ENCODE peak calls at places on chromosomes 3 and 15, in ten cellular contexts. Q, O, A, W, J, C, T, Z, S and B are unnamed samples.

GRCh38 chr3:23623841-23624240 is 181.9 kb upstream of the UBE2E1 start:
- DNase-seq in Q (no peak), O (no peak), A (no peak), W (no peak), J (no peak), C (no peak), T (no peak), Z (no peak), S (no peak), B (no peak)

GRCh38 chr15:57424628-57425405 is 48.5 kb downstream of the CGNL1 start:
- DNase-seq in Q (no peak), O (no peak), A (no peak), W (no peak), J (no peak), C (no peak), T (no peak), Z (no peak), S (no peak), B (no peak)

GRCh38 chr15:72222433-72222832 is 8.6 kb downstream of the PKM start:
- DNase-seq in Q (peak; percentile 45), O (no peak), A (no peak), W (peak; percentile 95), J (no peak), C (no peak), T (no peak), Z (no peak), S (peak; percentile 45), B (peak; percentile 68)

GRCh38 chr3:39287216-39287858 is 7.5 kb upstream of the CX3CR1 start:
- DNase-seq in Q (no peak), O (no peak), A (no peak), W (no peak), J (no peak), C (no peak), T (no peak), Z (no peak), S (no peak), B (no peak)

GRCh38 chr15:63439536-63440264 is 58.1 kb upstream of the CA12 start:
- DNase-seq in Q (no peak), O (no peak), A (no peak), W (no peak), J (no peak), C (no peak), T (no peak), Z (no peak), S (no peak), B (no peak)

GRCh38 chr3:11238057-11238456 is 34.1 kb upstream of the ATG7 start:
- DNase-seq in Q (no peak), O (no peak), A (no peak), W (no peak), J (no peak), C (peak; percentile 46), T (no peak), Z (no peak), S (no peak), B (no peak)

GRCh38 chr3:149920119-149920518 is 50.6 kb downstream of the PFN2 start:
- DNase-seq in Q (no peak), O (no peak), A (no peak), W (no peak), J (no peak), C (no peak), T (no peak), Z (no peak), S (no peak), B (no peak)

GRCh38 chr3:139746481-139746880 is 68.7 kb upstream of the NMNAT3 start:
- DNase-seq in Q (no peak), O (no peak), A (no peak), W (no peak), J (no peak), C (no peak), T (no peak), Z (no peak), S (no peak), B (no peak)

GRCh38 chr3:38551026-38551832 is 55.1 kb downstream of the EXOG start:
- DNase-seq in Q (peak; percentile 3), O (no peak), A (no peak), W (no peak), J (peak; percentile 11), C (peak; percentile 20), T (no peak), Z (no peak), S (no peak), B (no peak)

GRCh38 chr3:32428092-32429068 is 36.7 kb downstream of the CMTM7 start:
- DNase-seq in Q (no peak), O (no peak), A (no peak), W (no peak), J (no peak), C (no peak), T (peak; percentile 72), Z (peak; percentile 68), S (no peak), B (peak; percentile 30)

GRCh38 chr15:96421211-96421610 is 90.7 kb downstream of the NR2F2 start:
- DNase-seq in Q (no peak), O (no peak), A (peak; percentile 61), W (no peak), J (peak; percentile 38), C (no peak), T (no peak), Z (no peak), S (no peak), B (no peak)

GRCh38 chr3:160793853-160794252 is 37.8 kb downstream of the PPM1L start:
- DNase-seq in Q (no peak), O (no peak), A (no peak), W (no peak), J (no peak), C (no peak), T (no peak), Z (no peak), S (no peak), B (no peak)

GRCh38 chr15:70783041-70783440 is 19.7 kb upstream of the UACA start:
- DNase-seq in Q (no peak), O (no peak), A (no peak), W (no peak), J (no peak), C (no peak), T (no peak), Z (no peak), S (no peak), B (peak; percentile 54)

GRCh38 chr15:92714457-92715401 is 59.2 kb upstream of the FAM174B start:
- DNase-seq in Q (peak; percentile 74), O (peak; percentile 75), A (peak; percentile 87), W (peak; percentile 71), J (peak; percentile 77), C (peak; percentile 64), T (peak; percentile 56), Z (peak; percentile 73), S (peak; percentile 69), B (peak; percentile 63)

GRCh38 chr3:71401695-71402231 is 181.8 kb downstream of the FOXP1 start:
- DNase-seq in Q (no peak), O (no peak), A (no peak), W (no peak), J (no peak), C (no peak), T (no peak), Z (no peak), S (no peak), B (no peak)
- H3K4me1 ChIP-seq in Q (peaks cover 5% of the 10 kb centered on the region), O (peaks cover 20% of the 10 kb centered on the region), A (no peaks in the 10 kb centered on the region), W (peaks cover 9% of the 10 kb centered on the region), J (peaks cover 7% of the 10 kb centered on the region), C (no peaks in the 10 kb centered on the region), T (no peaks in the 10 kb centered on the region), Z (peaks cover 42% of the 10 kb centered on the region), S (peaks cover 24% of the 10 kb centered on the region), B (no peaks in the 10 kb centered on the region)

DNA sequence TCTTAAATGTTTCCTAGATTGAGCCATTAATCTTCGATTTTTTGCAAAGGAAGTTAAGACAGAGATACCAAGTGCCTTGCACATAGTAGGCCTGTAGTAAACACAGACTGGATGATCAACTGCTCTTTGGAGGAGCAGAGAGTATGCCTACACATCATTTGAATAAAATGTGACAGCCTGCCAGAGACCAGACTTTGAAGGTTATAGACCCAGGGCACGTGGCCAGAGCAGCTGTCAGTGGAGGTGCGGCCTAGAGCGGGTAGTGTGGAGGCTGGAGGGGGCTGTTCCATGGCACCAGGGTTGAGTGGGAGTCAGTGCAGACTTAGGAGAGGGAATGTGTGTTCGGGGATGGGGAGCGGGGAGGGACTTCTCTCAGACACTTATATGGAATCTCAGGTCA is 80.8 kb downstream of the SMAD3 start:
- DNase-seq in Q (peak; percentile 57), O (no peak), A (peak; percentile 89), W (no peak), J (peak; percentile 45), C (no peak), T (no peak), Z (no peak), S (peak; percentile 58), B (peak; percentile 66)
- H3K4me1 ChIP-seq in Q (peaks cover 94% of the 10 kb centered on the region), O (peaks cover 88% of the 10 kb centered on the region), A (peaks cover 60% of the 10 kb centered on the region), W (peaks cover 96% of the 10 kb centered on the region), J (peaks cover 80% of the 10 kb centered on the region), C (peaks cover 95% of the 10 kb centered on the region), T (peaks cover 32% of the 10 kb centered on the region), Z (peaks cover 95% of the 10 kb centered on the region), S (peaks cover 99% of the 10 kb centered on the region), B (peaks cover 12% of the 10 kb centered on the region)

DNA sequence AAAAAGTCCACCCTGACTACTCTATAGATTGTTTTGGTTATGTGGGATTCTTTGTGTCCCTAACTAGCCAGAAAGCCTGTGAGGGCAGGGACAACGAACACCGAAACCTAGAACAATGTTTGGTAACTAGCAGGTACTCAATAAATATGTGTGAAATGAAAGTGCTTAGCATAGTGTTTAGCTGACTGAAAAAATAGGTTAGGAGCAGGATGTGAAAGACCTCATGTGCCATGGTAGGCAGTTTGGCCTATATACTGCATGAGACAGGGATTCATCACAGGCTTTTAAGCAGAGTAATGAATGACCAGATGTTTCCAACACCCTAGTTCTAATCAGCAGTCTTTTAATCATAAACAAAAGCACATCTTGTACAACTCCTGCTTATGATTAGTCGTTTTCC is 64.2 kb downstream of the MYO5A start:
- DNase-seq in Q (no peak), O (no peak), A (no peak), W (no peak), J (no peak), C (no peak), T (no peak), Z (peak; percentile 51), S (no peak), B (peak; percentile 34)
- H3K4me1 ChIP-seq in Q (peaks cover 9% of the 10 kb centered on the region), O (peaks cover 22% of the 10 kb centered on the region), A (no peaks in the 10 kb centered on the region), W (peaks cover 14% of the 10 kb centered on the region), J (peaks cover 9% of the 10 kb centered on the region), C (no peaks in the 10 kb centered on the region), T (peaks cover 17% of the 10 kb centered on the region), Z (peaks cover 47% of the 10 kb centered on the region), S (peaks cover 16% of the 10 kb centered on the region), B (no peaks in the 10 kb centered on the region)

DNA sequence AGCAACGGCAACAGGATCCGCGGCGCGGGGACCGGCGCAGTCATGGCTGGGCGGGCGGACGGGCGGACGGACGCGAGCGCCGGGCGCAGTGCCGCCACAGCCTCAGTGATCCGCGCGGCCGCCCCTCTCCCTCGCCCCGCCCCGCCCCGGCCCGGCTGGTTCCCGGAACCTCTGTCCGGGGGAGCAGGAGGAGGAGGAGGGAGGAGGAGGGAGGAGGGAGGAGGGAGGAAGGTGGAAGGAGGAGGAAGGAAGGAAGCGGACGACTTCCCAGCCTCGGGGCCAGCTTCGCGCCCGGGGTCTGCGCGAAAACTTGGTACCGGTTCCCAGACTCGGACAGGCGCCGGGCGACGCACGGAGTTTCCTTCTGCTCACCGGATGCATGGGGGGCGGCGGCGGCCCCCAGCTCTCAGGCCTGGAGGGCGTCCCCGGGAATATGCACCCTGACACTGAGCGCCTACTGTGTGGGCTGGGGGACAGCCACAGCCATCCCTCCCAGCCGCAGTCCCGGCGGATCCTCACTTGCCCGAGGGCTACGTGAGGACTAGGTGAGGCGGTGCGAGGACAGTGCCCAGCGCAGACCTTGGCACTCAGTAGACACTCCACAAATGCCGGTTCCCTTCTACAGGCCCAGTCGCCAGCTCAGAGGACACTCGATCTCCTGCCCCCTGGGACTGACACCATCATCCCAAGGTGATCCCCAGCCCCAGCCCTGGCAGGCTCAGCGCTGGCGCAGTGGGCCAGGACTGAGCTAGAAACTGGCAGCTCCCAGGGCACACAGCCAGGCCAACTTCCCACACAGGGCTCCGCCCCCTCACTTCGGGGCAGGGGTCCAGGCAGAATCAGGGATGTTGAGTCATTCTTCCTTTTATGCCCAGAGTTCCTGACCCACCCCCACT is at the start of gene SHISA5:
- DNase-seq in Q (peak; percentile 90), O (peak; percentile 84), A (peak; percentile 50), W (no peak), J (peak; percentile 76), C (peak; percentile 69), T (peak; percentile 59), Z (peak; percentile 57), S (peak; percentile 88), B (peak; percentile 55)
- H3K4me1 ChIP-seq in Q (peaks cover 27% of the 10 kb centered on the region), O (peaks cover 36% of the 10 kb centered on the region), A (peaks cover 8% of the 10 kb centered on the region), W (peaks cover 32% of the 10 kb centered on the region), J (peaks cover 19% of the 10 kb centered on the region), C (peaks cover 22% of the 10 kb centered on the region), T (peaks cover 4% of the 10 kb centered on the region), Z (peaks cover 69% of the 10 kb centered on the region), S (peaks cover 39% of the 10 kb centered on the region), B (peaks cover 3% of the 10 kb centered on the region)